ENCODE peak calls at places on chromosomes 12 and 14, in four cellular contexts. One of them, this sample, is unnamed.

GRCh38 chr12:32983332-32983731 is 86.8 kb upstream of the PKP2 start:
- DNase-seq in activated CD8-positive, alpha-beta T cell treated with anti-CD3 and anti-CD28 coated beads for 36 hours: no peak
- DNase-seq in foreskin fibroblast: no peak
- DNase-seq in cortex of kidney: no peak
- DNase-seq in this sample: no peak

GRCh38 chr12:19261773-19262172 is 132.2 kb downstream of the PLEKHA5 start:
- DNase-seq in activated CD8-positive, alpha-beta T cell treated with anti-CD3 and anti-CD28 coated beads for 36 hours: no peak
- DNase-seq in foreskin fibroblast: no peak
- DNase-seq in cortex of kidney: no peak
- DNase-seq in this sample: no peak

GRCh38 chr14:32657081-32657480 is 281.6 kb upstream of the NPAS3 start:
- DNase-seq in activated CD8-positive, alpha-beta T cell treated with anti-CD3 and anti-CD28 coated beads for 36 hours: no peak
- DNase-seq in foreskin fibroblast: peak
- DNase-seq in cortex of kidney: no peak
- DNase-seq in this sample: no peak

GRCh38 chr12:76883826-76884225 is 5.0 kb upstream of the CSRP2 start:
- DNase-seq in activated CD8-positive, alpha-beta T cell treated with anti-CD3 and anti-CD28 coated beads for 36 hours: no peak
- DNase-seq in foreskin fibroblast: peak
- DNase-seq in cortex of kidney: no peak
- DNase-seq in this sample: no peak

GRCh38 chr12:124919646-124920352 is 5.3 kb upstream of the UBC start:
- DNase-seq in activated CD8-positive, alpha-beta T cell treated with anti-CD3 and anti-CD28 coated beads for 36 hours: peak
- DNase-seq in foreskin fibroblast: no peak
- DNase-seq in cortex of kidney: no peak
- DNase-seq in this sample: no peak

GRCh38 chr14:79544671-79545070 is 666.6 kb downstream of the DIO2 start:
- DNase-seq in activated CD8-positive, alpha-beta T cell treated with anti-CD3 and anti-CD28 coated beads for 36 hours: no peak
- DNase-seq in foreskin fibroblast: no peak
- DNase-seq in cortex of kidney: no peak
- DNase-seq in this sample: no peak

GRCh38 chr14:32313977-32314376 is 15.1 kb upstream of the AKAP6 start:
- DNase-seq in activated CD8-positive, alpha-beta T cell treated with anti-CD3 and anti-CD28 coated beads for 36 hours: no peak
- DNase-seq in foreskin fibroblast: no peak
- DNase-seq in cortex of kidney: no peak
- DNase-seq in this sample: no peak

GRCh38 chr12:108320503-108321293 is 18.4 kb downstream of the CMKLR1 start:
- DNase-seq in activated CD8-positive, alpha-beta T cell treated with anti-CD3 and anti-CD28 coated beads for 36 hours: no peak
- DNase-seq in foreskin fibroblast: no peak
- DNase-seq in cortex of kidney: no peak
- DNase-seq in this sample: no peak

GRCh38 chr12:122891661-122892525 is 4.0 kb downstream of the VPS37B start:
- DNase-seq in activated CD8-positive, alpha-beta T cell treated with anti-CD3 and anti-CD28 coated beads for 36 hours: no peak
- DNase-seq in foreskin fibroblast: peak
- DNase-seq in cortex of kidney: no peak
- DNase-seq in this sample: no peak

GRCh38 chr12:388547-389137 is 478 bp downstream of the KDM5A start:
- DNase-seq in activated CD8-positive, alpha-beta T cell treated with anti-CD3 and anti-CD28 coated beads for 36 hours: peak
- DNase-seq in foreskin fibroblast: no peak
- DNase-seq in cortex of kidney: no peak
- DNase-seq in this sample: no peak

GRCh38 chr14:61565836-61566536 is 129.3 kb upstream of the HIF1A start:
- DNase-seq in activated CD8-positive, alpha-beta T cell treated with anti-CD3 and anti-CD28 coated beads for 36 hours: no peak
- DNase-seq in foreskin fibroblast: no peak
- DNase-seq in cortex of kidney: no peak
- DNase-seq in this sample: peak

GRCh38 chr12:59657266-59657665 is 61.4 kb downstream of the SLC16A7 start:
- DNase-seq in activated CD8-positive, alpha-beta T cell treated with anti-CD3 and anti-CD28 coated beads for 36 hours: no peak
- DNase-seq in foreskin fibroblast: no peak
- DNase-seq in cortex of kidney: no peak
- DNase-seq in this sample: no peak

GRCh38 chr12:53737951-53738833 is 10.9 kb upstream of the CALCOCO1 start:
- DNase-seq in activated CD8-positive, alpha-beta T cell treated with anti-CD3 and anti-CD28 coated beads for 36 hours: peak
- DNase-seq in foreskin fibroblast: no peak
- DNase-seq in cortex of kidney: no peak
- DNase-seq in this sample: no peak

GRCh38 chr14:35534884-35535793 is 1.2 kb downstream of the INSM2 start:
- DNase-seq in activated CD8-positive, alpha-beta T cell treated with anti-CD3 and anti-CD28 coated beads for 36 hours: peak
- DNase-seq in foreskin fibroblast: peak
- DNase-seq in cortex of kidney: no peak
- DNase-seq in this sample: peak

GRCh38 chr12:127649951-127650350 is 617.0 kb upstream of the TMEM132C start:
- DNase-seq in activated CD8-positive, alpha-beta T cell treated with anti-CD3 and anti-CD28 coated beads for 36 hours: no peak
- DNase-seq in foreskin fibroblast: no peak
- DNase-seq in cortex of kidney: no peak
- DNase-seq in this sample: no peak

GRCh38 chr14:96676161-96676560 is 121.0 kb upstream of the VRK1 start:
- DNase-seq in activated CD8-positive, alpha-beta T cell treated with anti-CD3 and anti-CD28 coated beads for 36 hours: no peak
- DNase-seq in foreskin fibroblast: peak
- DNase-seq in cortex of kidney: no peak
- DNase-seq in this sample: no peak

GRCh38 chr12:94172031-94172430 is 23.7 kb downstream of the PLXNC1 start:
- DNase-seq in activated CD8-positive, alpha-beta T cell treated with anti-CD3 and anti-CD28 coated beads for 36 hours: peak
- DNase-seq in foreskin fibroblast: no peak
- DNase-seq in cortex of kidney: no peak
- DNase-seq in this sample: no peak

GRCh38 chr12:48028541-48029400 is 24.5 kb upstream of the COL2A1 start:
- DNase-seq in activated CD8-positive, alpha-beta T cell treated with anti-CD3 and anti-CD28 coated beads for 36 hours: no peak
- DNase-seq in foreskin fibroblast: no peak
- DNase-seq in cortex of kidney: no peak
- DNase-seq in this sample: no peak

GRCh38 chr14:23071975-23072539 is 14.7 kb upstream of the CDH24 start:
- DNase-seq in activated CD8-positive, alpha-beta T cell treated with anti-CD3 and anti-CD28 coated beads for 36 hours: no peak
- DNase-seq in foreskin fibroblast: no peak
- DNase-seq in cortex of kidney: no peak
- DNase-seq in this sample: no peak

GRCh38 chr14:33123281-33123680 is 184.6 kb downstream of the NPAS3 start:
- DNase-seq in activated CD8-positive, alpha-beta T cell treated with anti-CD3 and anti-CD28 coated beads for 36 hours: no peak
- DNase-seq in foreskin fibroblast: no peak
- DNase-seq in cortex of kidney: no peak
- DNase-seq in this sample: no peak

GRCh38 chr14:68795602-68796417 is 2.9 kb upstream of the ZFP36L1 start:
- DNase-seq in activated CD8-positive, alpha-beta T cell treated with anti-CD3 and anti-CD28 coated beads for 36 hours: peak
- DNase-seq in foreskin fibroblast: no peak
- DNase-seq in cortex of kidney: no peak
- DNase-seq in this sample: no peak

GRCh38 chr12:94841904-94842610 is 161.4 kb downstream of the NDUFA12 start:
- DNase-seq in activated CD8-positive, alpha-beta T cell treated with anti-CD3 and anti-CD28 coated beads for 36 hours: no peak
- DNase-seq in foreskin fibroblast: no peak
- DNase-seq in cortex of kidney: no peak
- DNase-seq in this sample: no peak

GRCh38 chr12:63802012-63802608 is 22.4 kb downstream of the RXYLT1 start:
- DNase-seq in activated CD8-positive, alpha-beta T cell treated with anti-CD3 and anti-CD28 coated beads for 36 hours: no peak
- DNase-seq in foreskin fibroblast: no peak
- DNase-seq in cortex of kidney: no peak
- DNase-seq in this sample: no peak

GRCh38 chr12:5556946-5557673 is 125.2 kb downstream of the NTF3 start:
- DNase-seq in activated CD8-positive, alpha-beta T cell treated with anti-CD3 and anti-CD28 coated beads for 36 hours: no peak
- DNase-seq in foreskin fibroblast: no peak
- DNase-seq in cortex of kidney: no peak
- DNase-seq in this sample: no peak

GRCh38 chr12:50215033-50215432 is 47.9 kb upstream of the CERS5 start:
- DNase-seq in activated CD8-positive, alpha-beta T cell treated with anti-CD3 and anti-CD28 coated beads for 36 hours: no peak
- DNase-seq in foreskin fibroblast: no peak
- DNase-seq in cortex of kidney: no peak
- DNase-seq in this sample: no peak

GRCh38 chr14:65069874-65070709 is 32.2 kb downstream of the MAX start:
- DNase-seq in activated CD8-positive, alpha-beta T cell treated with anti-CD3 and anti-CD28 coated beads for 36 hours: no peak
- DNase-seq in foreskin fibroblast: no peak
- DNase-seq in cortex of kidney: no peak
- DNase-seq in this sample: no peak